ENCODE peak calls at places on chromosome 10, in six cellular contexts. E is NCI-H774, K is mesendoderm, A is AG10803, R is CMK, W is substantia nigra. Q is an unnamed sample.

GRCh38 chr10:110724116-110724701 is 80.1 kb downstream of the RBM20 start:
- DNase-seq in E (no peak), K (no peak), A (no peak), R (no peak), W (no peak), Q (no peak)

GRCh38 chr10:99431190-99431549 is 746 bp upstream of the GOT1 start:
- DNase-seq in E (no peak), K (peak; percentile 64), A (peak; percentile 58), R (peak; percentile 66), W (peak; percentile 43), Q (peak; percentile 63)

GRCh38 chr10:112404612-112405011 is 30.7 kb downstream of the ACSL5 start:
- DNase-seq in E (no peak), K (no peak), A (no peak), R (no peak), W (no peak), Q (no peak)

GRCh38 chr10:43640603-43641002 is 8.1 kb downstream of the ZNF32 start:
- DNase-seq in E (no peak), K (no peak), A (no peak), R (no peak), W (no peak), Q (no peak)

GRCh38 chr10:8445353-8445752 is 390.9 kb downstream of the GATA3 start:
- DNase-seq in E (no peak), K (no peak), A (no peak), R (no peak), W (no peak), Q (no peak)

GRCh38 chr10:118903251-118903650 is 126.3 kb upstream of the NANOS1 start:
- DNase-seq in E (no peak), K (no peak), A (no peak), R (no peak), W (no peak), Q (no peak)

GRCh38 chr10:120369831-120370230 is 87.2 kb upstream of the PLPP4 start:
- DNase-seq in E (no peak), K (no peak), A (no peak), R (no peak), W (no peak), Q (no peak)

GRCh38 chr10:131178956-131179355 is 132.6 kb downstream of the TCERG1L start:
- DNase-seq in E (no peak), K (no peak), A (no peak), R (no peak), W (no peak), Q (no peak)

GRCh38 chr10:97584060-97584797 is at the start of gene HOGA1:
- DNase-seq in E (peak; percentile 1), K (peak; percentile 89), A (peak; percentile 71), R (peak; percentile 7), W (peak; percentile 92), Q (peak; percentile 90)

GRCh38 chr10:110591760-110592159 is 24.3 kb downstream of the SMC3 start:
- DNase-seq in E (no peak), K (no peak), A (no peak), R (no peak), W (no peak), Q (no peak)

GRCh38 chr10:23478570-23478969 is 39.7 kb downstream of the OTUD1 start:
- DNase-seq in E (no peak), K (no peak), A (no peak), R (no peak), W (no peak), Q (no peak)

GRCh38 chr10:113021268-113022028 is 71.4 kb downstream of the TCF7L2 start:
- DNase-seq in E (no peak), K (no peak), A (peak; percentile 32), R (no peak), W (no peak), Q (peak; percentile 61)

GRCh38 chr10:87635498-87636312 is 24.0 kb upstream of the PAPSS2 start:
- DNase-seq in E (no peak), K (peak; percentile 96), A (peak; percentile 79), R (no peak), W (no peak), Q (no peak)

GRCh38 chr10:127148066-127148932 is 48.1 kb downstream of the INSYN2A start:
- DNase-seq in E (no peak), K (peak; percentile 6), A (peak; percentile 83), R (no peak), W (no peak), Q (no peak)

GRCh38 chr10:22712959-22713852 is 1.2 kb downstream of the PIP4K2A start:
- DNase-seq in E (no peak), K (peak; percentile 70), A (peak; percentile 27), R (no peak), W (no peak), Q (peak; percentile 42)

GRCh38 chr10:125627646-125628045 is 55.3 kb downstream of the TEX36 start:
- DNase-seq in E (no peak), K (peak; percentile 80), A (no peak), R (no peak), W (no peak), Q (no peak)

GRCh38 chr10:18000601-18001000 is 48.9 kb downstream of the SLC39A12 start:
- DNase-seq in E (no peak), K (no peak), A (no peak), R (no peak), W (no peak), Q (no peak)

GRCh38 chr10:35268791-35269257 is 67.5 kb upstream of the CCNY start:
- DNase-seq in E (no peak), K (peak; percentile 43), A (no peak), R (no peak), W (no peak), Q (no peak)

GRCh38 chr10:49025347-49025983 is 85.8 kb upstream of the LRRC18 start:
- DNase-seq in E (no peak), K (no peak), A (no peak), R (no peak), W (no peak), Q (no peak)

GRCh38 chr10:91597397-91597881 is 35.4 kb downstream of the PPP1R3C start:
- DNase-seq in E (no peak), K (no peak), A (no peak), R (no peak), W (no peak), Q (peak; percentile 18)

Q was measured in midbrain.